ENCODE peak calls at places on chromosomes 13 and 19, in four cellular contexts. B, N, P and S are unnamed samples.

GRCh38 chr13:106755542-106755941 is 187.6 kb upstream of the ARGLU1 start:
- DNase-seq in P (no peak), N (no peak), B (no peak), S (no peak)

GRCh38 chr13:33610471-33611015 is 207.4 kb upstream of the RFC3 start:
- DNase-seq in P (peak; percentile 57), N (peak; percentile 46), B (no peak), S (no peak)

GRCh38 chr13:79258489-79258888 is 147.6 kb downstream of the RBM26 start:
- DNase-seq in B (no peak), P (no peak), N (peak; percentile 77), S (no peak)

GRCh38 chr19:435707-436412 is 25.0 kb downstream of the SHC2 start:
- DNase-seq in P (no peak), B (no peak), N (peak; percentile 19), S (no peak)

GRCh38 chr13:85286081-85286480 is 513.1 kb downstream of the SLITRK6 start:
- DNase-seq in P (no peak), N (no peak), B (no peak), S (no peak)

GRCh38 chr13:54484166-54484565 is 1455.6 kb downstream of the OLFM4 start:
- DNase-seq in B (no peak), P (no peak), N (no peak), S (no peak)

GRCh38 chr13:79528356-79528755 is 47.4 kb downstream of the NDFIP2 start:
- DNase-seq in B (no peak), P (no peak), N (no peak), S (no peak)

GRCh38 chr13:26482451-26483197 is 74.9 kb upstream of the WASF3 start:
- DNase-seq in N (peak; percentile 79), B (no peak), P (peak; percentile 89), S (peak; percentile 72)

GRCh38 chr19:35061583-35062373 is 20.3 kb downstream of the HPN start:
- DNase-seq in B (no peak), N (no peak), P (no peak), S (no peak)

GRCh38 chr13:98098511-98098910 is 44.4 kb upstream of the FARP1 start:
- DNase-seq in P (no peak), B (no peak), N (no peak), S (no peak)

GRCh38 chr13:100203696-100204367 is 114.9 kb downstream of the PCCA start:
- DNase-seq in P (no peak), B (no peak), N (peak; percentile 63), S (no peak)

GRCh38 chr13:110297011-110297410 is 9.9 kb downstream of the COL4A1 start:
- DNase-seq in P (no peak), B (no peak), N (no peak), S (no peak)

GRCh38 chr13:42967660-42968059 is 24.4 kb downstream of the EPSTI1 start:
- DNase-seq in N (no peak), B (no peak), P (peak; percentile 55), S (no peak)

GRCh38 chr13:35851238-35851814 is 279.9 kb downstream of the DCLK1 start:
- DNase-seq in B (no peak), N (no peak), P (no peak), S (no peak)

GRCh38 chr13:109785141-109785891 is 1.1 kb downstream of the IRS2 start:
- DNase-seq in P (peak; percentile 67), B (no peak), N (peak; percentile 79), S (peak; percentile 58)

GRCh38 chr13:33721719-33722118 is 96.2 kb upstream of the RFC3 start:
- DNase-seq in P (no peak), N (no peak), B (no peak), S (no peak)

GRCh38 chr19:3494051-3494450 is 6.4 kb downstream of the DOHH start:
- DNase-seq in N (no peak), B (no peak), P (no peak), S (peak; percentile 30)

GRCh38 chr19:21749090-21749489 is 18.3 kb downstream of the ZNF100 start:
- DNase-seq in B (no peak), N (no peak), P (no peak), S (no peak)

GRCh38 chr19:2503521-2504109 is 27.7 kb downstream of the GADD45B start:
- DNase-seq in N (peak; percentile 63), B (no peak), P (no peak), S (no peak)

GRCh38 chr13:85266331-85266730 is 532.9 kb downstream of the SLITRK6 start:
- DNase-seq in B (no peak), P (no peak), N (no peak), S (no peak)

GRCh38 chr13:98586400-98587144 is 9.7 kb upstream of the STK24 start:
- DNase-seq in B (no peak), N (no peak), P (no peak), S (no peak)

GRCh38 chr13:39913928-39914327 is 258.5 kb downstream of the COG6 start:
- DNase-seq in B (no peak), P (no peak), N (peak; percentile 3), S (no peak)

GRCh38 chr19:29845576-29846176 is 33.9 kb downstream of the CCNE1 start:
- DNase-seq in B (no peak), N (peak; percentile 48), P (peak; percentile 54), S (peak; percentile 46)

GRCh38 chr19:6239871-6240676 is 39.7 kb downstream of the MLLT1 start:
- DNase-seq in B (no peak), N (no peak), P (no peak), S (no peak)

GRCh38 chr19:10111405-10111811 is at the start of gene P2RY11:
- DNase-seq in B (no peak), N (peak; percentile 98), P (peak; percentile 87), S (no peak)

GRCh38 chr13:98443329-98443728 is 133.6 kb downstream of the STK24 start:
- DNase-seq in N (peak; percentile 35), B (no peak), P (no peak), S (peak; percentile 36)

DNA sequence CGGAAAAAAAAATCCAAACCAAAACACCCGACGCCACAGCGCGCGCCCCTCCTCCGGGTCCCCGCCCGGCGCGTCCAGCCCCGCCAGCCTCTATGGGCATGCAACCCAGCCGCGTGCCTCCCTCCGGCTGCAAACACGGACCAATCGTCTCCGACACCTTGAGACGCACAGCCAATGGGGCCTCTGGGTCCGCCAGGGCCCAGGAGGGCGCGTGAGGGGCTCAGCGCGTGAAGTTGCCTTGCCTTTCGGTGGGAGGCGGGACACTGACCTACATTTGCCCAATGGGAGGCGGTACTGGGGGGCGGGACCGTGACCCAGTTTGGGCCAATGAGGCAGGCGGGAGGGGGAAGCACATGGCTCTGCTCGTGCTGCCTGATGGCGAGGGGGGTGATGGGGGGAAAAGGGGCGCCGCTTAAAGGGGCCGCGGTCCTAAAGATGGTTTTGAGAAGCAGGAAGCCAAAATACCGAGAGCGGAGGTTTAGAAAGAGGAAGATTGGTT is 319 bp upstream of the DBP start:
- DNase-seq in N (peak; percentile 100), B (peak; percentile 99), P (peak; percentile 100), S (peak; percentile 94)
- TF ChIP-seq POLR2A in N (no peak), B (no peak), P (no peak), S (no peak)

GRCh38 chr19:44848036-44848804 is 2.1 kb downstream of the NECTIN2 start:
- DNase-seq in P (peak; percentile 46), N (no peak), B (no peak), S (peak; percentile 24)

GRCh38 chr19:44845286-44845611 is 848 bp upstream of the NECTIN2 start:
- DNase-seq in P (no peak), B (no peak), N (no peak), S (no peak)

GRCh38 chr19:44845612-44846454 is at the start of gene NECTIN2:
- DNase-seq in N (peak; percentile 82), B (peak; percentile 85), P (peak; percentile 99), S (peak; percentile 93)

GRCh38 chr19:44847144-44848035 is 1.3 kb downstream of the NECTIN2 start:
- DNase-seq in P (peak; percentile 85), B (no peak), N (no peak), S (peak; percentile 54)

GRCh38 chr19:44846455-44847143 is 502 bp downstream of the NECTIN2 start:
- DNase-seq in B (no peak), P (peak; percentile 52), N (no peak), S (no peak)
- TF ChIP-seq POLR2A in B (no peak), P (no peak), N (no peak), S (no peak)

GRCh38 chr19:11890634-11891033 is 3.1 kb downstream of the ZNF69 start:
- DNase-seq in N (no peak), P (no peak), B (no peak), S (no peak)

GRCh38 chr19:11887247-11887617 is 350 bp upstream of the ZNF69 start:
- DNase-seq in P (no peak), N (no peak), B (no peak), S (no peak)

GRCh38 chr19:11887618-11888531 is at the start of gene ZNF69:
- DNase-seq in B (no peak), P (peak; percentile 93), N (no peak), S (peak; percentile 66)
- TF ChIP-seq POLR2A in B (no peak), P (no peak), N (no peak), S (peak; percentile 30)

DNA sequence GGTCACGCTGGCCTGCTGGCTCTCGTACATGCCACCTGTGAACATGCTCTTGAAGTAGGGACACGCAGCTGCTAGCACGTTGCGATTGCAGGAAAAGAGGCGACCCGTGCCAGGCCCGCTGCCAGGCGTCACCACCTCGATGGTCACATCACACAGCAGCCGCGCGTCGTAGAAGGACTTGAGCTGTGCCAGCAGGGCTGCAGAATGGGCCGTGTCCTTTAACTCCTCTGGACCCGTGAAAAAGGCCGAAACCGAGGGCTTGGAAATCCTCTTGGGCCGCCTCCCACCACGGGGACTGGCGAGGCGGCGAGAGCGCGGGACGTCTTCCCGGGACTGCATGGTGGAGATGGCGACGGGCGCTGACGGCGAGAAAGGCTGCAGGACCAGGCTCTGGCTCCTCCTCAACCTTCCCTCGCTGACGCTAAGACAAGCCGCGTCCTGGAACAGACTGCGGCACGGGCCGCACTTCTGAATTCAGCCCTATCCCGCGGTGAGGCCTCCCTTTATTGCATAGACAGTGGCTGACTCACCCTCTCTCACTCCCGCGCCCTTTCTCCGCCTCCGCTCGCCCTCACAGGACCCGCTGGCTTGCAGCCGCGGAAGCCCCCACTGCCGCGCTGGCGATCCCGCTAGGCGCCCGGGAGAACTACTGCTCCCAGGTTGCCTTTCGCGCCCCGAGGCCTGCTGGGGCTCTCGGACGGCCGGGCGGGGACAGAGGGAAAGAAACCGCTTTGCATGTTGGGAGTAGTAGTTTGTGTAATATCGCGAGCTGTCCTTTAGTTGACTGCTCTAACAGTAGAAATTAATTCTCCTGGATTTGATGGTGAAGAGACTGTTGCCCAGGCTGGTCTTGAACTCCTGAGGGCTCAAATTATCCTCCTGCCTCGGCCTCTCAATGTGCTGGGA is at the start of gene KBTBD7:
- DNase-seq in B (peak; percentile 81), N (peak; percentile 99), P (peak; percentile 96), S (peak; percentile 94)
- TF ChIP-seq POLR2A in B (peak; percentile 38), N (peak; percentile 64), P (peak; percentile 24), S (peak; percentile 73)